ENCODE peak calls at places on chromosomes 13 and 19, in nine cellular contexts. W is activated T-cell treated with anti-CD3 and anti-CD28 coated beads, Interleukin-2, amount 50 U/mL, for 72 hours; C is AG10803; I is stimulated activated CD8-positive, alpha-beta memory T cell treated with anti-CD3 and anti-CD28 coated beads, Interleukin-15, amount 100 ng/mL, for 24 hours; G is RPMI7951; A is activated CD8-positive, alpha-beta memory T cell treated with anti-CD3 and anti-CD28 coated beads for 1 hour; Q is HCT116; K is right cardiac atrium; T is body of pancreas. L is an unnamed sample.

GRCh38 chr13:78958019-78958418 is 299.1 kb upstream of the OBI1 start:
- DNase-seq in W (no peak), C (no peak), I (no peak), G (no peak), A (no peak), Q (no peak), K (no peak), T (no peak), L (no peak)

GRCh38 chr19:5850743-5851293 is 431 bp downstream of the FUT3 start:
- DNase-seq in W (no peak), C (peak), I (no peak), G (peak), A (no peak), Q (no peak), K (no peak), T (peak), L (no peak)

GRCh38 chr13:48962281-48962680 is 13.4 kb upstream of the FNDC3A start:
- DNase-seq in W (no peak), C (no peak), I (no peak), G (no peak), A (no peak), Q (no peak), K (no peak), T (no peak), L (no peak)

GRCh38 chr19:22882797-22883196 is 50.7 kb downstream of the ZNF723 start:
- DNase-seq in W (no peak), C (peak), I (no peak), G (peak), A (no peak), Q (peak), K (no peak), T (no peak), L (no peak)

GRCh38 chr19:35040826-35041547 is 534 bp upstream of the HPN start:
- DNase-seq in W (peak), C (no peak), I (no peak), G (no peak), A (no peak), Q (no peak), K (peak), T (peak), L (peak)

GRCh38 chr13:73300718-73301425 is 242.1 kb downstream of the KLF5 start:
- DNase-seq in W (no peak), C (no peak), I (no peak), G (no peak), A (no peak), Q (no peak), K (no peak), T (no peak), L (no peak)

GRCh38 chr13:53439439-53440225 is 411.0 kb downstream of the OLFM4 start:
- DNase-seq in W (no peak), C (no peak), I (no peak), G (no peak), A (no peak), Q (no peak), K (no peak), T (no peak), L (no peak)

GRCh38 chr19:10122066-10122465 is 2.4 kb upstream of the EIF3G start:
- DNase-seq in W (no peak), C (peak), I (no peak), G (no peak), A (no peak), Q (no peak), K (peak), T (no peak), L (no peak)

GRCh38 chr13:110535526-110535925 is 26.0 kb downstream of the RAB20 start:
- DNase-seq in W (no peak), C (no peak), I (no peak), G (no peak), A (no peak), Q (no peak), K (no peak), T (no peak), L (no peak)

GRCh38 chr13:35961002-35961401 is 170.2 kb downstream of the DCLK1 start:
- DNase-seq in W (no peak), C (no peak), I (no peak), G (no peak), A (no peak), Q (no peak), K (no peak), T (no peak), L (no peak)

GRCh38 chr13:110225007-110225406 is 82.0 kb downstream of the COL4A1 start:
- DNase-seq in W (no peak), C (no peak), I (no peak), G (no peak), A (no peak), Q (no peak), K (no peak), T (no peak), L (no peak)

GRCh38 chr13:35818577-35819165 is 312.5 kb downstream of the DCLK1 start:
- DNase-seq in W (no peak), C (peak), I (no peak), G (peak), A (no peak), Q (peak), K (no peak), T (no peak), L (no peak)

GRCh38 chr19:35553385-35554000 is 8.1 kb downstream of the TMEM147 start:
- DNase-seq in W (no peak), C (no peak), I (no peak), G (no peak), A (no peak), Q (no peak), K (peak), T (no peak), L (no peak)

GRCh38 chr19:18832331-18833140 is 777 bp downstream of the UPF1 start:
- DNase-seq in W (peak), C (peak), I (no peak), G (peak), A (no peak), Q (no peak), K (peak), T (peak), L (peak)

GRCh38 chr13:97573011-97573410 is 139.0 kb downstream of the RAP2A start:
- DNase-seq in W (no peak), C (no peak), I (no peak), G (no peak), A (no peak), Q (no peak), K (no peak), T (no peak), L (no peak)

GRCh38 chr19:1776606-1777147 is 23.4 kb downstream of the ONECUT3 start:
- DNase-seq in W (no peak), C (no peak), I (no peak), G (no peak), A (no peak), Q (no peak), K (peak), T (no peak), L (no peak)